ENCODE peak calls at places on chromosome 11, in six cellular contexts. One of them, this sample, is unnamed.

GRCh38 chr11:3808846-3809623 is 675 bp downstream of the PGAP2 start:
- DNase-seq in heart right ventricle: no peak
- DNase-seq in CD4-positive, CD25-positive, alpha-beta regulatory T cell: peak
- DNase-seq in mucosa of descending colon: peak
- DNase-seq in AG09309: no peak
- DNase-seq in GM23248: peak
- DNase-seq in this sample: no peak

GRCh38 chr11:65894034-65894591 is 3.6 kb downstream of the CCDC85B start:
- DNase-seq in CD4-positive, CD25-positive, alpha-beta regulatory T cell: no peak
- DNase-seq in mucosa of descending colon: no peak
- DNase-seq in heart right ventricle: peak
- DNase-seq in GM23248: no peak
- DNase-seq in AG09309: no peak
- DNase-seq in this sample: no peak

GRCh38 chr11:107591098-107591445 is at the start of gene ELMOD1:
- DNase-seq in CD4-positive, CD25-positive, alpha-beta regulatory T cell: no peak
- DNase-seq in mucosa of descending colon: peak
- DNase-seq in AG09309: no peak
- DNase-seq in GM23248: peak
- DNase-seq in heart right ventricle: peak
- DNase-seq in this sample: no peak

GRCh38 chr11:75654314-75654713 is 14.5 kb downstream of the MAP6 start:
- DNase-seq in AG09309: peak
- DNase-seq in GM23248: peak
- DNase-seq in heart right ventricle: no peak
- DNase-seq in CD4-positive, CD25-positive, alpha-beta regulatory T cell: no peak
- DNase-seq in mucosa of descending colon: no peak
- DNase-seq in this sample: no peak

GRCh38 chr11:59263225-59263894 is 50.6 kb upstream of the MPEG1 start:
- DNase-seq in CD4-positive, CD25-positive, alpha-beta regulatory T cell: no peak
- DNase-seq in GM23248: no peak
- DNase-seq in mucosa of descending colon: peak
- DNase-seq in AG09309: no peak
- DNase-seq in heart right ventricle: no peak
- DNase-seq in this sample: no peak

GRCh38 chr11:123458501-123458900 is 28.4 kb downstream of the GRAMD1B start:
- DNase-seq in AG09309: no peak
- DNase-seq in GM23248: no peak
- DNase-seq in CD4-positive, CD25-positive, alpha-beta regulatory T cell: no peak
- DNase-seq in heart right ventricle: no peak
- DNase-seq in mucosa of descending colon: no peak
- DNase-seq in this sample: no peak

GRCh38 chr11:1734571-1735081 is 15.8 kb downstream of the IFITM10 start:
- DNase-seq in mucosa of descending colon: no peak
- DNase-seq in AG09309: no peak
- DNase-seq in heart right ventricle: no peak
- DNase-seq in GM23248: no peak
- DNase-seq in CD4-positive, CD25-positive, alpha-beta regulatory T cell: no peak
- DNase-seq in this sample: no peak

GRCh38 chr11:123062892-123063395 is 1.0 kb upstream of the HSPA8 start:
- DNase-seq in heart right ventricle: no peak
- DNase-seq in AG09309: peak
- DNase-seq in CD4-positive, CD25-positive, alpha-beta regulatory T cell: no peak
- DNase-seq in GM23248: peak
- DNase-seq in mucosa of descending colon: no peak
- DNase-seq in this sample: no peak

GRCh38 chr11:30282289-30282631 is 40.6 kb upstream of the ARL14EP start:
- DNase-seq in heart right ventricle: no peak
- DNase-seq in GM23248: no peak
- DNase-seq in mucosa of descending colon: no peak
- DNase-seq in AG09309: no peak
- DNase-seq in CD4-positive, CD25-positive, alpha-beta regulatory T cell: no peak
- DNase-seq in this sample: no peak

GRCh38 chr11:111586305-111586915 is 15.8 kb upstream of the SIK2 start:
- DNase-seq in CD4-positive, CD25-positive, alpha-beta regulatory T cell: peak
- DNase-seq in mucosa of descending colon: peak
- DNase-seq in GM23248: peak
- DNase-seq in heart right ventricle: peak
- DNase-seq in AG09309: no peak
- DNase-seq in this sample: no peak

GRCh38 chr11:31995525-31996123 is 95.2 kb upstream of the RCN1 start:
- DNase-seq in GM23248: peak
- DNase-seq in CD4-positive, CD25-positive, alpha-beta regulatory T cell: no peak
- DNase-seq in mucosa of descending colon: peak
- DNase-seq in heart right ventricle: no peak
- DNase-seq in AG09309: peak
- DNase-seq in this sample: no peak

GRCh38 chr11:9601876-9602199 is 28.4 kb downstream of the WEE1 start:
- DNase-seq in CD4-positive, CD25-positive, alpha-beta regulatory T cell: no peak
- DNase-seq in AG09309: no peak
- DNase-seq in heart right ventricle: no peak
- DNase-seq in GM23248: no peak
- DNase-seq in mucosa of descending colon: no peak
- DNase-seq in this sample: no peak
- H3K4me3 ChIP-seq in CD4-positive, CD25-positive, alpha-beta regulatory T cell: peak
- H3K4me3 ChIP-seq in AG09309: no peak
- H3K4me3 ChIP-seq in heart right ventricle: no peak
- H3K4me3 ChIP-seq in GM23248: no peak
- H3K4me3 ChIP-seq in mucosa of descending colon: no peak
- H3K4me3 ChIP-seq in this sample: no peak

GRCh38 chr11:34194576-34195335 is 89.3 kb downstream of the NAT10 start:
- DNase-seq in GM23248: no peak
- DNase-seq in CD4-positive, CD25-positive, alpha-beta regulatory T cell: no peak
- DNase-seq in AG09309: no peak
- DNase-seq in mucosa of descending colon: no peak
- DNase-seq in heart right ventricle: peak
- DNase-seq in this sample: no peak

GRCh38 chr11:34190192-34191139 is 85.0 kb downstream of the NAT10 start:
- DNase-seq in mucosa of descending colon: no peak
- DNase-seq in heart right ventricle: no peak
- DNase-seq in GM23248: no peak
- DNase-seq in AG09309: no peak
- DNase-seq in CD4-positive, CD25-positive, alpha-beta regulatory T cell: no peak
- DNase-seq in this sample: no peak

GRCh38 chr11:34189191-34189590 is 83.8 kb downstream of the NAT10 start:
- DNase-seq in heart right ventricle: no peak
- DNase-seq in AG09309: no peak
- DNase-seq in CD4-positive, CD25-positive, alpha-beta regulatory T cell: no peak
- DNase-seq in GM23248: no peak
- DNase-seq in mucosa of descending colon: no peak
- DNase-seq in this sample: no peak

GRCh38 chr11:34191592-34191991 is 86.2 kb downstream of the NAT10 start:
- DNase-seq in GM23248: peak
- DNase-seq in AG09309: no peak
- DNase-seq in CD4-positive, CD25-positive, alpha-beta regulatory T cell: no peak
- DNase-seq in mucosa of descending colon: no peak
- DNase-seq in heart right ventricle: no peak
- DNase-seq in this sample: no peak

DNA sequence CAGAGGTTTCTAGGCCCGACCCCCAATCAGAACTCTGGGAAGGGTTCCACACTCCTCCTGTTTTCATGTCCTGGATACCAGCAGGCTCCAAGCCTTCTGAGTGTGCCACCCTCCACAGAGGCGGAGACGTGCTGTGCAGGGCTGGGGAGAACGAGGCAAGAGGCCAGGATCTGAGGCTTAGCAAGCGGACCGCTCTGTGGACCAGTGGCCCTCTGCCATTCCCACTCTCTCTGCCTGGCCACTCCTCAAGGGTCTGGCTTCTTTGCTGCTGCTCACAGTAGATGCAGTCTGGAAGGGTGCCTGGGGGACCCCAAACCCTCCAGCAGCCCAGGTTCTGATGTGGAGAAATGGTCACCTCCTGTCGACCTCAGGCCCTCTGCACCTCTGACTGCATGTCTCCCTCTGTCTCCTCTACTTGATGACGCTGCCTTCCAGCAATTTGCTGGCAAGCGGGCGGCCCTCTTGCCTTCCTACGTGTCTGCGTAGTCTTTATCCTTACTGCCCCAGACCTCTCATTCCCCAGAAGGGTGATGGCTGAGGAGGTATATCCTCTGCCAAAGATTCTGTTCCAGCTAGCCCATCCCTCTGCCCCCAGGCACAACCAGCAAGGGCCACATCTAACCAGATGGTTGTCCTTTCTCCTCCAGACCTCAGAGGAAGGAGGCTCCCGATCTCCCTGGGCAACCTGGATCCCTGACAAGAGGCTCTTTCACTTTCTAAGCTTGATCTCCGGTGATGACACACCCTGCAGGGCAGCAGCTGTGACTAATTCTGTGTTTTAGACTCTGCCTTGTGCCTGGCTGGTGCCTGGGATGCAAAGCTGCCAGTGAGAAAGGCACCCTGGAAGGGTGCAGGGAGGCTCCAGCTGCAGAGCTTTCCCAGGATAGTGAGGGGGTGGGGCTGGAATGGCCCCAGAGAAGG is 87.3 kb downstream of the NAT10 start:
- DNase-seq in heart right ventricle: peak
- DNase-seq in AG09309: peak
- DNase-seq in mucosa of descending colon: peak
- DNase-seq in GM23248: peak
- DNase-seq in CD4-positive, CD25-positive, alpha-beta regulatory T cell: no peak
- DNase-seq in this sample: peak
- H3K4me3 ChIP-seq in heart right ventricle: no peak
- H3K4me3 ChIP-seq in AG09309: no peak
- H3K4me3 ChIP-seq in mucosa of descending colon: no peak
- H3K4me3 ChIP-seq in GM23248: peak
- H3K4me3 ChIP-seq in CD4-positive, CD25-positive, alpha-beta regulatory T cell: no peak
- H3K4me3 ChIP-seq in this sample: no peak

GRCh38 chr11:69889400-69890372 is 70.5 kb upstream of the FGF3 start:
- DNase-seq in heart right ventricle: no peak
- DNase-seq in AG09309: no peak
- DNase-seq in GM23248: no peak
- DNase-seq in CD4-positive, CD25-positive, alpha-beta regulatory T cell: no peak
- DNase-seq in mucosa of descending colon: no peak
- DNase-seq in this sample: no peak

GRCh38 chr11:69892237-69892985 is 73.2 kb upstream of the FGF3 start:
- DNase-seq in GM23248: peak
- DNase-seq in CD4-positive, CD25-positive, alpha-beta regulatory T cell: no peak
- DNase-seq in AG09309: no peak
- DNase-seq in heart right ventricle: no peak
- DNase-seq in mucosa of descending colon: no peak
- DNase-seq in this sample: no peak

GRCh38 chr11:69892986-69893555 is 73.9 kb upstream of the FGF3 start:
- DNase-seq in GM23248: no peak
- DNase-seq in mucosa of descending colon: peak
- DNase-seq in heart right ventricle: no peak
- DNase-seq in CD4-positive, CD25-positive, alpha-beta regulatory T cell: no peak
- DNase-seq in AG09309: no peak
- DNase-seq in this sample: no peak

GRCh38 chr11:69890476-69890875 is 71.3 kb upstream of the FGF3 start:
- DNase-seq in GM23248: no peak
- DNase-seq in CD4-positive, CD25-positive, alpha-beta regulatory T cell: no peak
- DNase-seq in mucosa of descending colon: no peak
- DNase-seq in heart right ventricle: no peak
- DNase-seq in AG09309: no peak
- DNase-seq in this sample: no peak

DNA sequence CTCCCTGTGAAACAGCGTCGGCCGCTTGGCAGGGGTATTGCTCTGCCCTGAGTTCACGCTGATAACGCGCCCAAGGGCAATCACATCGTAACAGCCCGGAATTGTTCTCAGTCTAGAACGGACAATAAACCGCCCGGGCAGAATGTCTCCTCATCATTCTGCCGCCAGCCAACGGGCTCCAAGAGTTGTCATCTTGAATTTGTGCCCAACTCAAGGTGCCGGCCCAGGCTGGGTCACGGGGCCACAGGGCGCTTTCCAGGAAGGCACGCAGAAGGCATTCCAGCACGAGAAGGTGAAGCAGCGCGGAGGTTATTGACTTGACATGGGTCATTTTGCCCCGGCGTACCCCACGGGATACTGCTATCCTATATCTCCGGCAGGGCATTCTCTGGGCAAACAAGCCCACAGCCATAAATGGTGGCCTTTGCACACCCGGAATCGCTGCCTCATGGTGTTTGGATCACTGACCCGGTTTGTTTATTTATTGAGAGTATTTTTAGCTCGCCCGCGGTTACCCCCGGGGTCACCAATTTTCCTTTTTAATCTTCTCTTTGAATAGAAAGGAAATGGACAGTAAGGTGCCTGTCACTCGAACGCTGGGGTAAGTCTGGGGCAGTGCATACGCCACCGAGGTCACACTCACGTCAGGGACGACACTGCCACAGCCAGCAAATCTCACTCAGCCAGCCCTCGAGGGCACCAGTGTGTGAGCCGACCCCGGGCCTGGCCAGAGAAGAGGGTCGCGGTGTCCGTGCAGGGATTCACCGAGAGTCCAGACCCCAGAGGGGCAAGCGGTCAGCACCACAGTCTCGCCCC is 72.4 kb upstream of the FGF3 start:
- DNase-seq in mucosa of descending colon: peak
- DNase-seq in heart right ventricle: no peak
- DNase-seq in CD4-positive, CD25-positive, alpha-beta regulatory T cell: no peak
- DNase-seq in AG09309: no peak
- DNase-seq in GM23248: no peak
- DNase-seq in this sample: no peak
- H3K4me3 ChIP-seq in mucosa of descending colon: no peak
- H3K4me3 ChIP-seq in heart right ventricle: no peak
- H3K4me3 ChIP-seq in CD4-positive, CD25-positive, alpha-beta regulatory T cell: no peak
- H3K4me3 ChIP-seq in AG09309: no peak
- H3K4me3 ChIP-seq in GM23248: no peak
- H3K4me3 ChIP-seq in this sample: no peak

GRCh38 chr11:118304809-118305248 is 299 bp downstream of the CD3E start:
- DNase-seq in CD4-positive, CD25-positive, alpha-beta regulatory T cell: no peak
- DNase-seq in mucosa of descending colon: no peak
- DNase-seq in AG09309: no peak
- DNase-seq in heart right ventricle: no peak
- DNase-seq in GM23248: no peak
- DNase-seq in this sample: no peak

GRCh38 chr11:118305726-118306125 is 1.2 kb downstream of the CD3E start:
- DNase-seq in CD4-positive, CD25-positive, alpha-beta regulatory T cell: no peak
- DNase-seq in heart right ventricle: no peak
- DNase-seq in mucosa of descending colon: no peak
- DNase-seq in GM23248: no peak
- DNase-seq in AG09309: no peak
- DNase-seq in this sample: no peak

GRCh38 chr11:118306556-118306955 is 2.0 kb downstream of the CD3E start:
- DNase-seq in GM23248: peak
- DNase-seq in mucosa of descending colon: no peak
- DNase-seq in heart right ventricle: no peak
- DNase-seq in AG09309: no peak
- DNase-seq in CD4-positive, CD25-positive, alpha-beta regulatory T cell: no peak
- DNase-seq in this sample: no peak

GRCh38 chr11:118301600-118302195 is 2.8 kb upstream of the CD3E start:
- DNase-seq in CD4-positive, CD25-positive, alpha-beta regulatory T cell: no peak
- DNase-seq in mucosa of descending colon: no peak
- DNase-seq in GM23248: no peak
- DNase-seq in heart right ventricle: no peak
- DNase-seq in AG09309: no peak
- DNase-seq in this sample: no peak

DNA sequence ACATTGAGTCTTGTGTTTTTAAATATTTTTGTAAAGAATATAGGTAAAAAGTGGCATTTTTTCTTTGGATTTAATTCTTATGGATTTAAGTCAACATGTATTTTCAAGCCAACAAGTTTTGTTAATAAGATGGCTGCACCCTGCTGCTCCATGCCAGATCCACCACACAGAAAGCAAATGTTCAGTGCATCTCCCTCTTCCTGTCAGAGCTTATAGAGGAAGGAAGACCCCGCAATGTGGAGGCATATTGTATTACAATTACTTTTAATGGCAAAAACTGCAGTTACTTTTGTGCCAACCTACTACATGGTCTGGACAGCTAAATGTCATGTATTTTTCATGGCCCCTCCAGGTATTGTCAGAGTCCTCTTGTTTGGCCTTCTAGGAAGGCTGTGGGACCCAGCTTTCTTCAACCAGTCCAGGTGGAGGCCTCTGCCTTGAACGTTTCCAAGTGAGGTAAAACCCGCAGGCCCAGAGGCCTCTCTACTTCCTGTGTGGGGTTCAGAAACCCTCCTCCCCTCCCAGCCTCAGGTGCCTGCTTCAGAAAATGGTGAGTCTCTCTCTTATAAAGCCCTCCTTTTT is at the start of gene CD3E:
- DNase-seq in CD4-positive, CD25-positive, alpha-beta regulatory T cell: peak
- DNase-seq in mucosa of descending colon: no peak
- DNase-seq in heart right ventricle: no peak
- DNase-seq in AG09309: no peak
- DNase-seq in GM23248: no peak
- DNase-seq in this sample: no peak
- H3K4me3 ChIP-seq in CD4-positive, CD25-positive, alpha-beta regulatory T cell: peak
- H3K4me3 ChIP-seq in mucosa of descending colon: no peak
- H3K4me3 ChIP-seq in heart right ventricle: no peak
- H3K4me3 ChIP-seq in AG09309: no peak
- H3K4me3 ChIP-seq in GM23248: no peak
- H3K4me3 ChIP-seq in this sample: no peak